ENCODE peak calls at places on chromosome 14, in eight cellular contexts. U is HepG2, Y is HCT116, V is A549, M is endothelial cell of umbilical vein, A is K562, B is H1, K is GM12878. R is an unnamed sample.

GRCh38 chr14:25006961-25007795 is 42.8 kb downstream of the STXBP6 start:
- DNase-seq in U (peak), Y (no peak), V (peak), M (peak), A (no peak), B (no peak), K (no peak), R (no peak)

GRCh38 chr14:81562818-81563217 is 29.2 kb upstream of the SEL1L start:
- DNase-seq in U (no peak), Y (no peak), V (no peak), M (no peak), A (no peak), B (no peak), K (no peak), R (no peak)

GRCh38 chr14:88199882-88200281 is 123.2 kb downstream of the KCNK10 start:
- DNase-seq in U (no peak), Y (no peak), V (no peak), M (no peak), A (no peak), B (no peak), K (no peak), R (no peak)

GRCh38 chr14:23605931-23606585 is 27.5 kb upstream of the JPH4 start:
- DNase-seq in U (no peak), Y (no peak), V (no peak), M (no peak), A (no peak), B (no peak), K (peak), R (no peak)

GRCh38 chr14:36493761-36494160 is 26.3 kb downstream of the NKX2-1 start:
- DNase-seq in U (no peak), Y (no peak), V (no peak), M (no peak), A (no peak), B (no peak), K (no peak), R (no peak)

GRCh38 chr14:52078093-52078492 is 9.2 kb upstream of the NID2 start:
- DNase-seq in U (no peak), Y (no peak), V (no peak), M (peak), A (no peak), B (no peak), K (no peak), R (no peak)

GRCh38 chr14:40447032-40447431 is 1014.8 kb upstream of the FBXO33 start:
- DNase-seq in U (no peak), Y (no peak), V (no peak), M (no peak), A (no peak), B (no peak), K (no peak), R (no peak)

GRCh38 chr14:103679351-103679750 is 35.9 kb downstream of the XRCC3 start:
- DNase-seq in U (peak), Y (peak), V (peak), M (peak), A (no peak), B (no peak), K (peak), R (peak)

GRCh38 chr14:87896393-87897380 is 96.3 kb downstream of the GALC start:
- DNase-seq in U (peak), Y (peak), V (peak), M (peak), A (peak), B (no peak), K (no peak), R (peak)

GRCh38 chr14:20247651-20248246 is 8.7 kb downstream of the OR11H4 start:
- DNase-seq in U (peak), Y (peak), V (peak), M (no peak), A (peak), B (no peak), K (no peak), R (peak)

GRCh38 chr14:21894003-21894897 is 220.6 kb upstream of the OR4E1 start:
- DNase-seq in U (no peak), Y (no peak), V (no peak), M (no peak), A (no peak), B (no peak), K (no peak), R (peak)

GRCh38 chr14:71551291-71551955 is 380.8 kb upstream of the RGS6 start:
- DNase-seq in U (no peak), Y (no peak), V (no peak), M (no peak), A (no peak), B (no peak), K (no peak), R (no peak)

GRCh38 chr14:97106166-97106565 is 309.0 kb downstream of the VRK1 start:
- DNase-seq in U (no peak), Y (no peak), V (no peak), M (no peak), A (no peak), B (no peak), K (peak), R (no peak)

GRCh38 chr14:22819191-22819988 is 4.2 kb upstream of the SLC7A7 start:
- DNase-seq in U (peak), Y (no peak), V (no peak), M (peak), A (no peak), B (no peak), K (no peak), R (no peak)

GRCh38 chr14:70893842-70894237 is 13.4 kb upstream of the PCNX1 start:
- DNase-seq in U (no peak), Y (no peak), V (no peak), M (no peak), A (no peak), B (no peak), K (no peak), R (no peak)

GRCh38 chr14:81686512-81686911 is 152.9 kb upstream of the SEL1L start:
- DNase-seq in U (no peak), Y (no peak), V (no peak), M (no peak), A (no peak), B (no peak), K (no peak), R (no peak)

GRCh38 chr14:39230416-39230815 is 3.3 kb upstream of the MIA2 start:
- DNase-seq in U (no peak), Y (no peak), V (no peak), M (no peak), A (no peak), B (no peak), K (no peak), R (peak)

GRCh38 chr14:51490205-51490604 is 161.5 kb upstream of the FRMD6 start:
- DNase-seq in U (no peak), Y (no peak), V (no peak), M (no peak), A (no peak), B (no peak), K (no peak), R (no peak)

GRCh38 chr14:39315859-39316444 is 82.2 kb downstream of the MIA2 start:
- DNase-seq in U (no peak), Y (no peak), V (no peak), M (no peak), A (no peak), B (no peak), K (no peak), R (no peak)

GRCh38 chr14:101499080-101499479 is 62.2 kb upstream of the DIO3 start:
- DNase-seq in U (no peak), Y (no peak), V (no peak), M (no peak), A (no peak), B (no peak), K (no peak), R (no peak)

GRCh38 chr14:106417224-106418049 is 891.1 kb downstream of the TMEM121 start:
- DNase-seq in U (peak), Y (peak), V (no peak), M (no peak), A (peak), B (peak), K (peak), R (peak)

GRCh38 chr14:80982711-80983110 is 27.3 kb downstream of the TSHR start:
- DNase-seq in U (no peak), Y (no peak), V (no peak), M (no peak), A (no peak), B (no peak), K (no peak), R (no peak)

GRCh38 chr14:55807059-55807499 is 227.1 kb downstream of the KTN1 start:
- DNase-seq in U (peak), Y (peak), V (no peak), M (peak), A (peak), B (no peak), K (no peak), R (no peak)

GRCh38 chr14:52363001-52363704 is 49.0 kb downstream of the PTGER2 start:
- DNase-seq in U (no peak), Y (no peak), V (no peak), M (no peak), A (no peak), B (no peak), K (no peak), R (no peak)

GRCh38 chr14:53709381-53709780 is 247.2 kb downstream of the BMP4 start:
- DNase-seq in U (no peak), Y (no peak), V (no peak), M (no peak), A (no peak), B (no peak), K (no peak), R (no peak)

GRCh38 chr14:70808402-70809237 is 693 bp downstream of the MAP3K9 start:
- DNase-seq in U (no peak), Y (no peak), V (peak), M (no peak), A (no peak), B (no peak), K (no peak), R (no peak)

GRCh38 chr14:20820063-20820904 is 17.6 kb upstream of the RNASE1 start:
- DNase-seq in U (no peak), Y (no peak), V (no peak), M (no peak), A (peak), B (no peak), K (no peak), R (no peak)

GRCh38 chr14:45271858-45272537 is 19.0 kb upstream of the MIS18BP1 start:
- DNase-seq in U (no peak), Y (no peak), V (no peak), M (no peak), A (no peak), B (no peak), K (no peak), R (no peak)

GRCh38 chr14:105929327-105930081 is 403.1 kb downstream of the TMEM121 start:
- DNase-seq in U (no peak), Y (no peak), V (no peak), M (no peak), A (peak), B (no peak), K (no peak), R (no peak)

GRCh38 chr14:105212541-105213305 is 31.6 kb upstream of the NUDT14 start:
- DNase-seq in U (no peak), Y (no peak), V (no peak), M (no peak), A (no peak), B (no peak), K (no peak), R (no peak)

GRCh38 chr14:21350539-21350938 is 33.3 kb downstream of the SUPT16H start:
- DNase-seq in U (no peak), Y (no peak), V (no peak), M (no peak), A (no peak), B (no peak), K (no peak), R (no peak)

GRCh38 chr14:52596861-52597260 is 44.2 kb downstream of the GPR137C start:
- DNase-seq in U (no peak), Y (no peak), V (no peak), M (no peak), A (no peak), B (no peak), K (no peak), R (no peak)

GRCh38 chr14:69693145-69693544 is 73.8 kb upstream of the SRSF5 start:
- DNase-seq in U (no peak), Y (no peak), V (no peak), M (peak), A (no peak), B (no peak), K (no peak), R (no peak)

GRCh38 chr14:103801459-103801858 is 45.9 kb downstream of the PPP1R13B start:
- DNase-seq in U (peak), Y (no peak), V (no peak), M (no peak), A (no peak), B (no peak), K (no peak), R (peak)

GRCh38 chr14:32620303-32620702 is 291.2 kb downstream of the AKAP6 start:
- DNase-seq in U (no peak), Y (no peak), V (no peak), M (no peak), A (no peak), B (no peak), K (no peak), R (no peak)

GRCh38 chr14:87975636-87976035 is 17.3 kb downstream of the GALC start:
- DNase-seq in U (no peak), Y (no peak), V (no peak), M (no peak), A (no peak), B (no peak), K (no peak), R (no peak)

GRCh38 chr14:65637780-65638179 is 225.2 kb downstream of the FUT8 start:
- DNase-seq in U (no peak), Y (no peak), V (no peak), M (no peak), A (no peak), B (no peak), K (peak), R (peak)

GRCh38 chr14:79855789-79856188 is 355.5 kb downstream of the DIO2 start:
- DNase-seq in U (no peak), Y (no peak), V (no peak), M (no peak), A (no peak), B (no peak), K (no peak), R (no peak)

GRCh38 chr14:79856357-79856756 is 354.9 kb downstream of the DIO2 start:
- DNase-seq in U (no peak), Y (no peak), V (no peak), M (no peak), A (no peak), B (no peak), K (no peak), R (no peak)

GRCh38 chr14:79862045-79862444 is 349.3 kb downstream of the DIO2 start:
- DNase-seq in U (no peak), Y (no peak), V (no peak), M (no peak), A (no peak), B (no peak), K (no peak), R (no peak)

GRCh38 chr14:79861111-79861510 is 350.2 kb downstream of the DIO2 start:
- DNase-seq in U (no peak), Y (no peak), V (no peak), M (no peak), A (no peak), B (no peak), K (no peak), R (peak)
- TF ChIP-seq CTCF in U (no peak), Y (no peak), V (no peak), M (no peak), A (no peak), B (peak), K (no peak), R (no peak)

GRCh38 chr14:38174721-38175120 is 33.0 kb upstream of the SSTR1 start:
- DNase-seq in U (no peak), Y (no peak), V (no peak), M (no peak), A (no peak), B (no peak), K (no peak), R (no peak)

GRCh38 chr14:38175658-38176057 is 32.0 kb upstream of the SSTR1 start:
- DNase-seq in U (no peak), Y (no peak), V (no peak), M (no peak), A (no peak), B (no peak), K (no peak), R (no peak)

DNA sequence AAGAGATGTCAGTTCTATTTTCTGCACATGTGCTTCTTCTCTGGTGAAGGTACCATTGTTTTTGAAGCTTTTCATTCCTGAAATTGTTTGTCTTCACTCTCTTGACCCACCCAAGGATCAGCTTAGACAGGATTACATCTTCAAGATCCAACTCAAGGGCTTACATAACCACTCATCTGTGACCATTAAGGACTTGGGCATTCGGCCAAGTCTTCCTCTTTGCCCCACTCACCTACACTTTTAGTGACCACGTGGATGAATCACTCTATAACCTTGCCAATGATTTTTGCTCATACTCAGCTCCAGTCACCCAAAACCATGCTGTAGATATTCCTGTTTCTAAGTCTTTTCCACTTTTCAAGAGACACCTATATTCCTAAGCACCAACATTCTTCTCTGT is 36.5 kb upstream of the SSTR1 start:
- DNase-seq in U (no peak), Y (no peak), V (no peak), M (no peak), A (no peak), B (no peak), K (no peak), R (no peak)
- TF ChIP-seq POLR2A in U (no peak), Y (no peak), V (no peak), M (no peak), A (no peak), B (no peak), K (no peak), R (no peak)

GRCh38 chr14:94411638-94412037 is 23.2 kb upstream of the SERPINA1 start:
- DNase-seq in U (peak), Y (no peak), V (no peak), M (no peak), A (no peak), B (no peak), K (no peak), R (no peak)
- TF ChIP-seq MAX in U (no peak), Y (no peak), V (no peak), M (no peak), A (no peak), B (no peak), K (no peak), R (no peak)

DNA sequence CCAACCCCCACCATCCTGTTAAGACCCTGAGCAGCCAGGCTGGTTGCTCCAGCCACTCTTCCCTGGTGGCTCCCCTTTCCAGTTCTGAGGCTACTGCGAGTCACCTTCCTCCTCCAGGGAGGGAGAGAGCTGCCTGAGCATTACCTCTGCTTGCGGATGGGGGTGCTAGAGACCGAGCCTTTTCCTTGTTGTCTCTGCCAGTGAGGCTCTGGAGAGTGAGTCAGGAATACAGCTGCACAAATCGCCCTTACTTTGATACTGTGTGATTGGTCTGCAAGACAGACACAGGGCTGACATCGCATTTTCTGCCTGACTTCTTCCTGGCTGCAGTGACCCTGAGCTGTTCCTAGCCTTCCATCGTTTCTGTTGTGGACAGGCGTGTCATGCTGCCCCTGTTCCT is 94.3 kb downstream of the SLC25A47 start:
- DNase-seq in U (peak), Y (peak), V (peak), M (peak), A (peak), B (peak), K (no peak), R (peak)
- TF ChIP-seq CTCF in U (peak), Y (peak), V (peak), M (peak), A (peak), B (peak), K (no peak), R (no peak)

GRCh38 chr14:74573421-74574091 is 38.5 kb downstream of the LTBP2 start:
- DNase-seq in U (no peak), Y (no peak), V (no peak), M (peak), A (no peak), B (no peak), K (no peak), R (no peak)

GRCh38 chr14:74571441-74571841 is 40.6 kb downstream of the LTBP2 start:
- DNase-seq in U (no peak), Y (no peak), V (no peak), M (no peak), A (no peak), B (no peak), K (no peak), R (no peak)

GRCh38 chr14:74574092-74574438 is 38.0 kb downstream of the LTBP2 start:
- DNase-seq in U (no peak), Y (no peak), V (no peak), M (no peak), A (no peak), B (no peak), K (no peak), R (no peak)

GRCh38 chr14:74571901-74572828 is 39.9 kb downstream of the LTBP2 start:
- DNase-seq in U (peak), Y (peak), V (peak), M (peak), A (no peak), B (no peak), K (no peak), R (peak)

GRCh38 chr14:74572829-74573360 is 39.1 kb downstream of the LTBP2 start:
- DNase-seq in U (no peak), Y (no peak), V (no peak), M (peak), A (no peak), B (no peak), K (no peak), R (no peak)
- TF ChIP-seq POLR2A in U (no peak), Y (no peak), V (no peak), M (no peak), A (no peak), B (no peak), K (no peak), R (no peak)

GRCh38 chr14:92529895-92530294 is 16.3 kb downstream of the RIN3 start:
- DNase-seq in U (no peak), Y (no peak), V (no peak), M (no peak), A (no peak), B (no peak), K (no peak), R (peak)

GRCh38 chr14:92534863-92535654 is 21.5 kb downstream of the RIN3 start:
- DNase-seq in U (no peak), Y (no peak), V (no peak), M (no peak), A (no peak), B (no peak), K (no peak), R (no peak)

GRCh38 chr14:92528486-92529100 is 15.0 kb downstream of the RIN3 start:
- DNase-seq in U (no peak), Y (no peak), V (no peak), M (no peak), A (no peak), B (no peak), K (no peak), R (no peak)

GRCh38 chr14:92531151-92531873 is 17.7 kb downstream of the RIN3 start:
- DNase-seq in U (no peak), Y (no peak), V (no peak), M (no peak), A (no peak), B (no peak), K (no peak), R (peak)

GRCh38 chr14:92532490-92533163 is 19.0 kb downstream of the RIN3 start:
- DNase-seq in U (no peak), Y (no peak), V (no peak), M (no peak), A (no peak), B (no peak), K (no peak), R (peak)
- TF ChIP-seq MAX in U (no peak), Y (no peak), V (no peak), M (no peak), A (no peak), B (no peak), K (no peak), R (no peak)

GRCh38 chr14:89252887-89253532 is 164.0 kb downstream of the FOXN3 start:
- DNase-seq in U (no peak), Y (no peak), V (no peak), M (no peak), A (no peak), B (peak), K (no peak), R (peak)
- TF ChIP-seq CTCF in U (no peak), Y (no peak), V (no peak), M (peak), A (no peak), B (no peak), K (no peak), R (no peak)

GRCh38 chr14:31561155-31561846 is at the start of gene NUBPL:
- DNase-seq in U (peak), Y (peak), V (peak), M (peak), A (peak), B (peak), K (peak), R (peak)
- TF ChIP-seq POLR2A in U (peak), Y (peak), V (peak), M (peak), A (peak), B (peak), K (peak), R (peak)

GRCh38 chr14:68687746-68688145 is 105.1 kb downstream of the ZFP36L1 start:
- DNase-seq in U (no peak), Y (peak), V (peak), M (no peak), A (no peak), B (no peak), K (no peak), R (no peak)

GRCh38 chr14:68684466-68685418 is 108.1 kb downstream of the ZFP36L1 start:
- DNase-seq in U (no peak), Y (no peak), V (no peak), M (peak), A (no peak), B (no peak), K (no peak), R (peak)

GRCh38 chr14:68686724-68687123 is 106.1 kb downstream of the ZFP36L1 start:
- DNase-seq in U (no peak), Y (no peak), V (no peak), M (no peak), A (no peak), B (no peak), K (no peak), R (no peak)

GRCh38 chr14:68686212-68686478 is 106.7 kb downstream of the ZFP36L1 start:
- DNase-seq in U (no peak), Y (no peak), V (no peak), M (no peak), A (no peak), B (no peak), K (no peak), R (no peak)

GRCh38 chr14:68685419-68686211 is 107.3 kb downstream of the ZFP36L1 start:
- DNase-seq in U (peak), Y (peak), V (no peak), M (no peak), A (no peak), B (no peak), K (peak), R (peak)
- TF ChIP-seq MAX in U (no peak), Y (peak), V (no peak), M (no peak), A (no peak), B (no peak), K (no peak), R (peak)

R was measured in NB4.